ENCODE peak calls at places on chromosome 1, in nine cellular contexts. F is K562, Q is HCT116, J is testis, X is adrenal gland, Y is thyroid gland, E is heart left ventricle, I is gastrocnemius medialis, B is breast epithelium. U is an unnamed sample.
A peak's percentile ranks its signal among the peaks of the same experiment; 100 is the strongest.

GRCh38 chr1:198636391-198636790 is 2.4 kb upstream of the PTPRC start:
- DNase-seq in F (no peak), Q (no peak), J (no peak), X (no peak), Y (no peak), E (no peak), I (no peak), B (no peak), U (no peak)

GRCh38 chr1:1004780-1005697 is 5.1 kb upstream of the HES4 start:
- DNase-seq in F (peak; percentile 86), Q (no peak), J (peak; percentile 55), X (peak; percentile 68), Y (peak; percentile 97), E (peak; percentile 48), I (no peak), B (no peak), U (no peak)

GRCh38 chr1:160521554-160521953 is 1.5 kb downstream of the SLAMF6 start:
- DNase-seq in F (no peak), Q (no peak), J (no peak), X (no peak), Y (no peak), E (no peak), I (no peak), B (no peak), U (no peak)

GRCh38 chr1:35708179-35708891 is 10.3 kb downstream of the C1orf216 start:
- DNase-seq in F (no peak), Q (no peak), J (no peak), X (no peak), Y (no peak), E (no peak), I (no peak), B (no peak), U (no peak)

GRCh38 chr1:170659404-170660035 is 4.4 kb upstream of the PRRX1 start:
- DNase-seq in F (no peak), Q (no peak), J (no peak), X (no peak), Y (no peak), E (no peak), I (no peak), B (no peak), U (no peak)

GRCh38 chr1:26882696-26883095 is 7.4 kb downstream of the GPN2 start:
- DNase-seq in F (no peak), Q (no peak), J (no peak), X (no peak), Y (no peak), E (no peak), I (no peak), B (no peak), U (no peak)

GRCh38 chr1:231240531-231240882 is 505 bp upstream of the GNPAT start:
- DNase-seq in F (no peak), Q (no peak), J (no peak), X (no peak), Y (no peak), E (no peak), I (no peak), B (no peak), U (no peak)

GRCh38 chr1:228294717-228295116 is 86.9 kb downstream of the OBSCN start:
- DNase-seq in F (no peak), Q (no peak), J (no peak), X (no peak), Y (no peak), E (no peak), I (no peak), B (no peak), U (no peak)

GRCh38 chr1:30845891-30846290 is 62.7 kb downstream of the SDC3 start:
- DNase-seq in F (no peak), Q (no peak), J (no peak), X (no peak), Y (no peak), E (no peak), I (no peak), B (no peak), U (no peak)

DNA sequence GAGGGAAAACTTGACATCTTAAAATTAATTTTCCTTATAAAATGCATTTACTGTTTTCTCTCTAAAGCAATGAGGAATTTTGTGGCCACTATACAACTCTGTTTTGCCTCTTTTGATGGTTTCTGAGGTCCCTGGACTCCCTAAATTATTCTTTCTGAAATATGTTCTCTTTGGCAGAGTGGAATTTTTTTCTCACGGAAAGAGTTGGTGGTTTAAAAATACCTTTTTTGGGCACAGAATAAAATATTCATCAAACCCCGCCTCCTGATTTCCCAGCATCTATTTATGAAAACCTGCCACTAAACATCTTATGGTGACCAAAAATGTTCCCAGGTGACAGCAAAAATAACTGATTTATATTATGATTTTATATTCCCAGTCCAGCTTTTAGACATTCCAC is 165.3 kb upstream of the SYT6 start:
- DNase-seq in F (no peak), Q (no peak), J (no peak), X (no peak), Y (no peak), E (no peak), I (no peak), B (no peak), U (no peak)
- H3K27ac ChIP-seq in F (no peak overlapping the region), Q (no peak overlapping the region), J (no peak overlapping the region), X (no peak overlapping the region), Y (no peak overlapping the region), E (no peak overlapping the region), I (no peak overlapping the region), B (no peak overlapping the region), U (no peak overlapping the region)

GRCh38 chr1:116881879-116882520 is 27.7 kb upstream of the PTGFRN start:
- DNase-seq in F (peak; percentile 85), Q (no peak), J (no peak), X (peak; percentile 40), Y (no peak), E (peak; percentile 45), I (peak; percentile 19), B (no peak), U (no peak)
- TF ChIP-seq POLR2A in F (no peak), Q (no peak), J (no peak), X (no peak), Y (no peak), E (no peak), I (no peak), B (no peak), U (no peak)

GRCh38 chr1:41918450-41919043 is at the start of gene HIVEP3:
- DNase-seq in F (no peak), Q (no peak), J (peak; percentile 42), X (peak; percentile 23), Y (no peak), E (no peak), I (no peak), B (no peak), U (no peak)
- H3K4me1 ChIP-seq in F (peaks cover 12% of the 10 kb centered on the region), Q (peaks cover 38% of the 10 kb centered on the region), J (peaks cover 7% of the 10 kb centered on the region), X (peaks cover 6% of the 10 kb centered on the region), Y (peaks cover 34% of the 10 kb centered on the region), E (peaks cover 12% of the 10 kb centered on the region), I (peaks cover 37% of the 10 kb centered on the region), B (no peaks in the 10 kb centered on the region), U (peaks cover 4% of the 10 kb centered on the region)

DNA sequence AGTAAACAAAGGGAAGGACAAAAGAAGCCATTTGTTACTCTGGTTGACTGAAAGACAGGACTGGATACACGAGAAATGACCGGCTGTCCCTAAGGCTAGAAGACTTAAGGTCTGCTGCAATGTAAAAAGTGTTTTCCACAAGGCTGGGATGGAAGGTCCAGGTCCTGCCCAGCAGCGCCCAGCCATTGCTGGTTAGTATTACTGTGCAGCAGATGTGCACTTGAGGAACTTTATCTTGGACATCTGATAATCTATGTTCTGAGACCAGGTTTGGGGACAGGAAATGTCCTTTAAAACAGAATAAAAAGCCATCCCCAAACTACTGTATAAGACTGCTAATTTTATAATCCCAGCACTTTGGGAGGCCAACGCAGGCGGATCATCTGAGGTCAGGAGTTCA is 42.7 kb downstream of the PARP1 start:
- DNase-seq in F (no peak), Q (no peak), J (no peak), X (no peak), Y (no peak), E (no peak), I (no peak), B (no peak), U (no peak)
- H3K27ac ChIP-seq in F (no peak overlapping the region), Q (no peak overlapping the region), J (no peak overlapping the region), X (no peak overlapping the region), Y (no peak overlapping the region), E (peak overlapping the region; percentile 75), I (peak overlapping the region; percentile 78), B (no peak overlapping the region), U (no peak overlapping the region)

DNA sequence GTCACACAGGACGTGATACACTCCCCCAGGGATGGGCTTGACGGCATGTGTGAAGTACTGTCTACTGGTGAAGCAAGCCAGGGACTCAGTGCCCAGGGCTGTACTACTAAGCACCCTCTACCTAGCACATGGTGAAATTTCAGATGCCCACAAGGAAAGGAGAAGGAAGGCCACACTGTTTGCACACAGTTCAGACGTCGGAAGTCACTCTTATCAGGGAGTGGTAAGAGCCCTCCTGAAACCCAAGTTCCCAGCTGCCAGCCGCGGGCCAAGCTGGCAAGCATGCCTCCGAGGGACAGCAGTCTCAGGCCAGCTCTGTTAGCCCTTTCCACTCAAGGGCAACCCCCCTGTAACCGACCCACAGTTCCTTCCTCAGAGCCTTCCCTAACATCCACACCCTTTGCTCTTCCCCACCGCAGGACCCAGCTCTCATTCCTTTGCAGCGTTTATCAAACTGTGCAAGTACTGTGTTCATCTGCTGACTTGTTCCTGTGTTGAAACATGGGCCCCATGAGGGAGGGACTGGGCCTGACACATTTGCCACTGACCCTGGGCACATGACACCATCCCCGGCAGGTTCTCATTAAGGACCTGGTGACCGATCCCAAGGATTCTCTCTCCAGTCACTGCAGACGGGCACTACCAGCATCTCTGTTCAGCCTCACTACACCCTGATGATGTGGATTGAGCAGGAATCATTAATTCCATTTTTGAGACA is 58.5 kb downstream of the SLC66A1 start:
- DNase-seq in F (no peak), Q (no peak), J (no peak), X (peak; percentile 58), Y (no peak), E (no peak), I (no peak), B (no peak), U (no peak)
- TF ChIP-seq POLR2A in F (no peak), Q (no peak), J (no peak), X (no peak), Y (no peak), E (no peak), I (no peak), B (no peak), U (no peak)

GRCh38 chr1:6592441-6592840 is 10.2 kb downstream of the KLHL21 start:
- DNase-seq in F (no peak), Q (no peak), J (no peak), X (no peak), Y (no peak), E (no peak), I (no peak), B (no peak), U (no peak)
- H3K4me1 ChIP-seq in F (peaks cover 38% of the 10 kb centered on the region), Q (no peaks in the 10 kb centered on the region), J (peaks cover 19% of the 10 kb centered on the region), X (peaks cover 20% of the 10 kb centered on the region), Y (peaks cover 3% of the 10 kb centered on the region), E (peaks cover 49% of the 10 kb centered on the region), I (peaks cover 97% of the 10 kb centered on the region), B (peaks cover 4% of the 10 kb centered on the region), U (peaks cover 24% of the 10 kb centered on the region)

U was measured in prostate gland.